ENCODE peak calls at places on chromosomes 2 and 18, in six cellular contexts. G is neural progenitor cell, C is IMR-90, D is tibial nerve, I is SK-N-SH, A is right lobe of liver. S is an unnamed sample.

GRCh38 chr2:5991305-5991968 is 299.3 kb downstream of the SOX11 start:
- DNase-seq in G (peak), C (peak), D (no peak), I (no peak), A (no peak), S (no peak)

GRCh38 chr18:23238651-23239349 is 103.5 kb downstream of the CABLES1 start:
- DNase-seq in G (no peak), C (peak), D (no peak), I (no peak), A (no peak), S (no peak)

GRCh38 chr2:238936162-238937052 is 88.5 kb downstream of the TWIST2 start:
- DNase-seq in G (no peak), C (no peak), D (peak), I (no peak), A (peak), S (no peak)

GRCh38 chr18:32542221-32542798 is 71.6 kb upstream of the GAREM1 start:
- DNase-seq in G (peak), C (peak), D (no peak), I (no peak), A (no peak), S (no peak)

GRCh38 chr2:185857676-185858075 is 119.1 kb downstream of the FSIP2 start:
- DNase-seq in G (no peak), C (no peak), D (no peak), I (no peak), A (no peak), S (no peak)

GRCh38 chr2:239166201-239166834 is 234.5 kb downstream of the HDAC4 start:
- DNase-seq in G (no peak), C (peak), D (no peak), I (no peak), A (peak), S (no peak)

GRCh38 chr2:141348481-141348880 is 782.3 kb downstream of the LRP1B start:
- DNase-seq in G (no peak), C (peak), D (no peak), I (no peak), A (no peak), S (no peak)

GRCh38 chr2:12421061-12421460 is 295.7 kb upstream of the TRIB2 start:
- DNase-seq in G (no peak), C (no peak), D (no peak), I (no peak), A (no peak), S (no peak)

GRCh38 chr2:232761301-232761907 is 15.0 kb downstream of the KCNJ13 start:
- DNase-seq in G (peak), C (peak), D (no peak), I (peak), A (no peak), S (peak)

GRCh38 chr18:44759925-44760342 is 79.2 kb downstream of the SETBP1 start:
- DNase-seq in G (no peak), C (no peak), D (no peak), I (no peak), A (no peak), S (no peak)

GRCh38 chr2:101625387-101625786 is 72.1 kb upstream of the MAP4K4 start:
- DNase-seq in G (no peak), C (peak), D (no peak), I (no peak), A (peak), S (no peak)

GRCh38 chr2:64626963-64627760 is 26.6 kb downstream of the SERTAD2 start:
- DNase-seq in G (peak), C (no peak), D (no peak), I (peak), A (no peak), S (peak)

GRCh38 chr2:170177950-170178781 is at the start of gene MYO3B:
- DNase-seq in G (no peak), C (peak), D (no peak), I (no peak), A (no peak), S (no peak)

GRCh38 chr2:150169230-150169629 is 318.2 kb downstream of the RND3 start:
- DNase-seq in G (no peak), C (peak), D (peak), I (no peak), A (peak), S (no peak)

GRCh38 chr18:36636237-36636792 is 192.5 kb downstream of the TPGS2 start:
- DNase-seq in G (no peak), C (peak), D (no peak), I (peak), A (no peak), S (no peak)

GRCh38 chr2:151918308-151918707 is 90.1 kb upstream of the ARL5A start:
- DNase-seq in G (no peak), C (no peak), D (no peak), I (no peak), A (no peak), S (no peak)

GRCh38 chr2:66387374-66387773 is 47.6 kb upstream of the MEIS1 start:
- DNase-seq in G (peak), C (no peak), D (no peak), I (no peak), A (no peak), S (no peak)
- TF ChIP-seq CTCF in G (no peak), C (no peak), D (no peak), I (no peak), A (no peak), S (no peak)

GRCh38 chr2:219430633-219431615 is 3.7 kb upstream of the SPEG start:
- DNase-seq in G (peak), C (peak), D (no peak), I (peak), A (no peak), S (peak)
- TF ChIP-seq CTCF in G (peak), C (peak), D (no peak), I (peak), A (no peak), S (peak)

GRCh38 chr2:193584001-193584400 is 1389.3 kb upstream of the TMEFF2 start:
- DNase-seq in G (peak), C (peak), D (no peak), I (peak), A (peak), S (peak)
- TF ChIP-seq CTCF in G (peak), C (no peak), D (no peak), I (no peak), A (peak), S (peak)

GRCh38 chr2:28488858-28489575 is 6.8 kb upstream of the PLB1 start:
- DNase-seq in G (peak), C (no peak), D (no peak), I (no peak), A (no peak), S (peak)
- TF ChIP-seq CTCF in G (peak), C (no peak), D (no peak), I (no peak), A (no peak), S (peak)

GRCh38 chr18:4142876-4143275 is 312.2 kb downstream of the DLGAP1 start:
- DNase-seq in G (no peak), C (no peak), D (no peak), I (no peak), A (no peak), S (no peak)
- TF ChIP-seq CTCF in G (no peak), C (no peak), D (no peak), I (no peak), A (no peak), S (no peak)

DNA sequence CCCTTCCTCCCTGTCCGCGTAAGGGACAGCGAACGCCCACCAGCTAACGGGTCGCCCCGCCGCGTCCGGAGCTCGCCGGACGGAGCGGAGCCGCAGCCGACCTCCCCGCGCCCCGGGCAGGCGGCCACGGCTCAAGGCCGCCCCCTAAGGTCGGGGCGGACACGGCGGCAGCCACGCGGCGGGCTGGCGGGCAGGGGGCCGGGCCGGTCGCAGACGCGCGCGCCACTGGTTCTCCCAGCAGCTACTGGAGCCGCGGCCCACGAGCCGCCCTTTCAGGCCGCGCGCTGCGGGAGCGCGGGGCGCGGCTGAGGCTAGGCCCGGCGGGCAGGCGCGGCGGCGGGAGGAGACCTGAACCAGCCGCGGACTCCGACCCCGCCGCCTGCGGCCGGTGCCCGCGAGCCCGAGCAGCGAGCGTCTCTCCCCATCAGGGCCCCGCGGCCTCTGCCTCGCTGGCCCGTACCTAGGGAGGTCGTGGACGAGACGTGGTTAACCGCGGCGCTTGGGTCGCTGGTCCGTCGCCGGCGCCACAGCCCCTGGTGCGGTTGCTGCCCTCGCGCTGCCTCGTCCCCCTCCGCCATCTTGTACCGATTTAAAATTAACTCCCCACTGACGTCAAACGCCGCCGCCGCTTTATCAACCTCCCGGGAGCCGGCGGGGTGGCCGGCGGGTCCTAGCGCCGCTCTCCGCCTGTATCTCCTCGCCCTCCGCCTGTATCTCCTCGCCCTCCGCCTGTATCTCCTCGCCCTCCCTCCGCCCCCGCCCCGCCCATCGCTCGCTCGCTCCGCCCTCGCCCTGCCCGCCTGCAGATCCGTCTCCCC is at the start of gene ATL2:
- DNase-seq in G (peak), C (peak), D (peak), I (peak), A (peak), S (peak)
- TF ChIP-seq CTCF in G (peak), C (peak), D (peak), I (peak), A (peak), S (peak)

GRCh38 chr2:108988076-108988795 is 784 bp downstream of the EDAR start:
- DNase-seq in G (no peak), C (no peak), D (no peak), I (no peak), A (peak), S (no peak)

GRCh38 chr2:108988796-108989713 is at the start of gene EDAR:
- DNase-seq in G (peak), C (no peak), D (no peak), I (peak), A (no peak), S (peak)

GRCh38 chr2:108982259-108982679 is 6.8 kb downstream of the EDAR start:
- DNase-seq in G (no peak), C (no peak), D (no peak), I (no peak), A (no peak), S (no peak)

GRCh38 chr2:108983610-108984009 is 5.4 kb downstream of the EDAR start:
- DNase-seq in G (no peak), C (no peak), D (no peak), I (no peak), A (no peak), S (no peak)

GRCh38 chr2:108987111-108987510 is 1.9 kb downstream of the EDAR start:
- DNase-seq in G (no peak), C (no peak), D (no peak), I (no peak), A (no peak), S (no peak)
- TF ChIP-seq CTCF in G (no peak), C (no peak), D (no peak), I (no peak), A (no peak), S (peak)